ENCODE peak calls at places on chromosome 19, in seven cellular contexts. Q, U, F, L, B, S and X are unnamed samples.

GRCh38 chr19:4606921-4607678 is 32.2 kb upstream of the TNFAIP8L1 start:
- DNase-seq in L (peak), Q (peak), B (no peak), S (no peak), U (no peak), F (no peak), X (no peak)

GRCh38 chr19:16367269-16367683 is 42.6 kb downstream of the KLF2 start:
- DNase-seq in S (no peak), U (no peak), L (no peak), Q (no peak), F (no peak), B (no peak), X (no peak)

GRCh38 chr19:55115446-55116065 is 1.9 kb downstream of the PPP1R12C start:
- DNase-seq in U (no peak), F (no peak), S (no peak), Q (peak), B (no peak), L (peak), X (no peak)

GRCh38 chr19:9709305-9709704 is 34.4 kb upstream of the ZNF562 start:
- DNase-seq in F (no peak), Q (no peak), L (no peak), S (no peak), B (no peak), U (no peak), X (no peak)

GRCh38 chr19:49973987-49974386 is 13.0 kb upstream of the SIGLEC11 start:
- DNase-seq in Q (no peak), U (no peak), F (no peak), B (no peak), S (no peak), L (no peak), X (no peak)

GRCh38 chr19:16465239-16465638 is 6.5 kb downstream of the EPS15L1 start:
- DNase-seq in F (no peak), U (no peak), S (no peak), L (no peak), Q (no peak), B (no peak), X (no peak)

GRCh38 chr19:41324921-41325639 is 15.1 kb downstream of the CCDC97 start:
- DNase-seq in L (peak), Q (peak), B (no peak), F (peak), S (no peak), U (no peak), X (no peak)

GRCh38 chr19:2703077-2703437 is 563 bp upstream of the GNG7 start:
- DNase-seq in F (no peak), Q (no peak), U (no peak), B (no peak), S (no peak), L (no peak), X (no peak)

GRCh38 chr19:45969676-45970075 is 4.0 kb downstream of the NOVA2 start:
- DNase-seq in S (no peak), L (no peak), Q (no peak), B (no peak), U (no peak), F (no peak), X (no peak)

GRCh38 chr19:38975861-38976271 is 324 bp upstream of the FBXO17 start:
- DNase-seq in U (no peak), Q (peak), F (peak), B (no peak), S (no peak), L (peak), X (no peak)

GRCh38 chr19:55443045-55443823 is at the start of gene SHISA7:
- DNase-seq in Q (no peak), F (no peak), L (no peak), B (no peak), S (no peak), U (no peak), X (no peak)

GRCh38 chr19:7926727-7927604 is 1.0 kb upstream of the CTXN1 start:
- DNase-seq in B (no peak), U (no peak), Q (no peak), L (no peak), F (no peak), S (no peak), X (no peak)

GRCh38 chr19:19459707-19460251 is 54.3 kb downstream of the GATAD2A start:
- DNase-seq in B (peak), Q (no peak), F (no peak), U (no peak), L (peak), S (no peak), X (peak)

GRCh38 chr19:50333737-50334617 is 4.8 kb upstream of the KCNC3 start:
- DNase-seq in L (no peak), U (no peak), B (peak), Q (peak), F (peak), S (peak), X (peak)

GRCh38 chr19:38661166-38661565 is 13.7 kb downstream of the ACTN4 start:
- DNase-seq in Q (no peak), B (no peak), F (no peak), S (no peak), L (peak), U (no peak), X (no peak)

GRCh38 chr19:21317821-21318220 is 11.4 kb downstream of the ZNF708 start:
- DNase-seq in S (no peak), B (no peak), Q (no peak), L (no peak), F (no peak), U (no peak), X (no peak)

GRCh38 chr19:43767818-43768217 is 13.0 kb downstream of the KCNN4 start:
- DNase-seq in S (no peak), U (no peak), B (no peak), L (no peak), Q (no peak), F (no peak), X (no peak)

GRCh38 chr19:23810496-23810895 is 51.8 kb upstream of the ZNF681 start:
- DNase-seq in S (no peak), F (no peak), U (no peak), B (no peak), L (no peak), Q (no peak), X (no peak)

GRCh38 chr19:2055871-2056809 is 5.1 kb upstream of the MKNK2 start:
- DNase-seq in S (peak), L (peak), B (no peak), Q (peak), F (no peak), U (no peak), X (no peak)

GRCh38 chr19:17775245-17775927 is 19.6 kb upstream of the B3GNT3 start:
- DNase-seq in U (no peak), S (no peak), Q (no peak), B (peak), F (no peak), L (peak), X (peak)